ENCODE peak calls at places on chromosome 17, in seven cellular contexts. C, N, V, S, G, P and O are unnamed samples.

GRCh38 chr17:44865921-44866320 is 18.2 kb downstream of the HIGD1B start:
- DNase-seq in C (no peak), N (no peak), V (no peak), S (no peak), G (no peak), P (no peak), O (no peak)

GRCh38 chr17:8991514-8992285 is 26.2 kb upstream of the PIK3R5 start:
- DNase-seq in C (peak), N (peak), V (peak), S (peak), G (peak), P (peak), O (peak)

GRCh38 chr17:79845601-79845949 is 6.3 kb upstream of the CBX4 start:
- DNase-seq in C (no peak), N (no peak), V (no peak), S (no peak), G (no peak), P (peak), O (no peak)

GRCh38 chr17:41301204-41301790 is 1.4 kb downstream of the KRTAP29-1 start:
- DNase-seq in C (no peak), N (no peak), V (no peak), S (no peak), G (no peak), P (no peak), O (no peak)

GRCh38 chr17:5352681-5353289 is 66.7 kb downstream of the NUP88 start:
- DNase-seq in C (no peak), N (no peak), V (no peak), S (no peak), G (no peak), P (no peak), O (no peak)

GRCh38 chr17:42097691-42098661 is at the start of gene ZNF385C:
- DNase-seq in C (no peak), N (peak), V (no peak), S (no peak), G (peak), P (peak), O (no peak)

GRCh38 chr17:43434902-43435319 is 36.1 kb downstream of the ARL4D start:
- DNase-seq in C (no peak), N (no peak), V (no peak), S (no peak), G (no peak), P (no peak), O (no peak)

GRCh38 chr17:67421869-67422273 is 44.8 kb downstream of the PITPNC1 start:
- DNase-seq in C (peak), N (no peak), V (no peak), S (peak), G (no peak), P (peak), O (peak)

GRCh38 chr17:36124879-36125824 is 21.5 kb downstream of the CCL4 start:
- DNase-seq in C (no peak), N (peak), V (no peak), S (no peak), G (peak), P (no peak), O (peak)

GRCh38 chr17:68318103-68318991 is 27.1 kb downstream of the ARSG start:
- DNase-seq in C (peak), N (no peak), V (no peak), S (peak), G (no peak), P (peak), O (no peak)

GRCh38 chr17:14033166-14033565 is 36.1 kb upstream of the COX10 start:
- DNase-seq in C (no peak), N (no peak), V (no peak), S (no peak), G (no peak), P (no peak), O (no peak)

GRCh38 chr17:32928527-32929287 is 754 bp downstream of the TMEM98 start:
- DNase-seq in C (peak), N (no peak), V (no peak), S (peak), G (no peak), P (no peak), O (no peak)

GRCh38 chr17:75271955-75272847 is 1.2 kb upstream of the MIF4GD start:
- DNase-seq in C (peak), N (no peak), V (no peak), S (no peak), G (peak), P (no peak), O (no peak)

GRCh38 chr17:2089021-2089422 is 34.1 kb downstream of the HIC1 start:
- DNase-seq in C (peak), N (no peak), V (no peak), S (peak), G (no peak), P (peak), O (no peak)

GRCh38 chr17:74424117-74424516 is 7.8 kb upstream of the GPRC5C start:
- DNase-seq in C (no peak), N (no peak), V (no peak), S (no peak), G (no peak), P (no peak), O (no peak)

GRCh38 chr17:61583242-61583641 is 7.8 kb downstream of the NACA2 start:
- DNase-seq in C (peak), N (no peak), V (no peak), S (peak), G (no peak), P (peak), O (peak)

GRCh38 chr17:81810476-81810875 is 6.5 kb downstream of the GCGR start:
- DNase-seq in C (no peak), N (no peak), V (no peak), S (no peak), G (no peak), P (no peak), O (no peak)

GRCh38 chr17:78890111-78890897 is 12.7 kb downstream of the CEP295NL start:
- DNase-seq in C (no peak), N (no peak), V (no peak), S (no peak), G (no peak), P (peak), O (no peak)

GRCh38 chr17:50064253-50064991 is 8.5 kb downstream of the ITGA3 start:
- DNase-seq in C (peak), N (no peak), V (no peak), S (peak), G (no peak), P (peak), O (peak)

GRCh38 chr17:80264048-80264792 is 3.6 kb downstream of the RNF213 start:
- DNase-seq in C (no peak), N (no peak), V (no peak), S (no peak), G (no peak), P (no peak), O (no peak)

GRCh38 chr17:31548709-31549108 is 157.2 kb downstream of the RAB11FIP4 start:
- DNase-seq in C (no peak), N (no peak), V (no peak), S (no peak), G (no peak), P (no peak), O (no peak)

GRCh38 chr17:66691644-66692500 is 143.0 kb upstream of the CACNG5 start:
- DNase-seq in C (peak), N (no peak), V (no peak), S (peak), G (peak), P (no peak), O (no peak)

GRCh38 chr17:72254808-72255449 is 134.1 kb downstream of the SOX9 start:
- DNase-seq in C (peak), N (no peak), V (no peak), S (no peak), G (no peak), P (no peak), O (no peak)

GRCh38 chr17:40903129-40903847 is 18.2 kb upstream of the KRT20 start:
- DNase-seq in C (peak), N (no peak), V (no peak), S (peak), G (no peak), P (peak), O (no peak)

GRCh38 chr17:11548398-11548797 is 49.9 kb upstream of the DNAH9 start:
- DNase-seq in C (no peak), N (no peak), V (no peak), S (no peak), G (no peak), P (no peak), O (no peak)

GRCh38 chr17:54085934-54086333 is 263.2 kb downstream of the KIF2B start:
- DNase-seq in C (no peak), N (no peak), V (no peak), S (no peak), G (peak), P (no peak), O (peak)

GRCh38 chr17:10600551-10600950 is 51.1 kb upstream of the MYH2 start:
- DNase-seq in C (peak), N (no peak), V (no peak), S (no peak), G (no peak), P (peak), O (no peak)

GRCh38 chr17:74961657-74962360 is 10.8 kb downstream of the HID1 start:
- DNase-seq in C (peak), N (peak), V (peak), S (peak), G (peak), P (peak), O (peak)

GRCh38 chr17:66203274-66204015 is 11.5 kb upstream of the CEP112 start:
- DNase-seq in C (no peak), N (no peak), V (no peak), S (no peak), G (no peak), P (no peak), O (peak)

GRCh38 chr17:62919388-62919787 is 46.6 kb upstream of the TANC2 start:
- DNase-seq in C (peak), N (no peak), V (no peak), S (peak), G (no peak), P (no peak), O (no peak)

GRCh38 chr17:81519284-81520020 is 6.9 kb upstream of the ACTG1 start:
- DNase-seq in C (no peak), N (peak), V (no peak), S (no peak), G (peak), P (peak), O (peak)

GRCh38 chr17:50148226-50149098 is 2.0 kb downstream of the PPP1R9B start:
- DNase-seq in C (peak), N (no peak), V (no peak), S (peak), G (peak), P (peak), O (peak)

GRCh38 chr17:1882836-1883235 is 53.0 kb downstream of the RPA1 start:
- DNase-seq in C (peak), N (peak), V (peak), S (peak), G (peak), P (peak), O (peak)

GRCh38 chr17:31128241-31128640 is 33.5 kb downstream of the NF1 start:
- DNase-seq in C (no peak), N (no peak), V (no peak), S (no peak), G (no peak), P (no peak), O (no peak)

GRCh38 chr17:78534492-78535284 is 42.5 kb downstream of the DNAH17 start:
- DNase-seq in C (no peak), N (no peak), V (no peak), S (no peak), G (no peak), P (no peak), O (no peak)

GRCh38 chr17:33318241-33318640 is 25.1 kb upstream of the ASIC2 start:
- DNase-seq in C (no peak), N (no peak), V (no peak), S (no peak), G (no peak), P (no peak), O (no peak)

GRCh38 chr17:83202002-83203000 is 122.9 kb downstream of the METRNL start:
- DNase-seq in C (no peak), N (peak), V (no peak), S (no peak), G (no peak), P (no peak), O (no peak)

GRCh38 chr17:55265434-55266021 is 768 bp downstream of the HLF start:
- DNase-seq in C (no peak), N (peak), V (no peak), S (no peak), G (no peak), P (no peak), O (no peak)

GRCh38 chr17:7004398-7005253 is 7.8 kb upstream of the RNASEK start:
- DNase-seq in C (peak), N (peak), V (no peak), S (peak), G (no peak), P (peak), O (peak)
- H3K23ac ChIP-seq in C (no peak), N (no peak), V (no peak), S (no peak), G (no peak), P (no peak), O (no peak)

GRCh38 chr17:57818066-57818465 is 31.8 kb downstream of the MRPS23 start:
- DNase-seq in C (no peak), N (no peak), V (no peak), S (no peak), G (no peak), P (no peak), O (no peak)

GRCh38 chr17:57817299-57817698 is 32.5 kb downstream of the MRPS23 start:
- DNase-seq in C (no peak), N (no peak), V (no peak), S (no peak), G (no peak), P (no peak), O (no peak)

GRCh38 chr17:57819867-57820266 is 30.0 kb downstream of the MRPS23 start:
- DNase-seq in C (no peak), N (no peak), V (no peak), S (no peak), G (no peak), P (no peak), O (no peak)

GRCh38 chr17:57823469-57824401 is 26.1 kb downstream of the MRPS23 start:
- DNase-seq in C (peak), N (no peak), V (no peak), S (peak), G (no peak), P (no peak), O (no peak)

GRCh38 chr17:57819273-57819672 is 30.6 kb downstream of the MRPS23 start:
- DNase-seq in C (no peak), N (no peak), V (no peak), S (peak), G (no peak), P (no peak), O (no peak)
- H3K18ac ChIP-seq in C (no peak), N (no peak), V (no peak), S (no peak), G (no peak), P (no peak), O (no peak)

DNA sequence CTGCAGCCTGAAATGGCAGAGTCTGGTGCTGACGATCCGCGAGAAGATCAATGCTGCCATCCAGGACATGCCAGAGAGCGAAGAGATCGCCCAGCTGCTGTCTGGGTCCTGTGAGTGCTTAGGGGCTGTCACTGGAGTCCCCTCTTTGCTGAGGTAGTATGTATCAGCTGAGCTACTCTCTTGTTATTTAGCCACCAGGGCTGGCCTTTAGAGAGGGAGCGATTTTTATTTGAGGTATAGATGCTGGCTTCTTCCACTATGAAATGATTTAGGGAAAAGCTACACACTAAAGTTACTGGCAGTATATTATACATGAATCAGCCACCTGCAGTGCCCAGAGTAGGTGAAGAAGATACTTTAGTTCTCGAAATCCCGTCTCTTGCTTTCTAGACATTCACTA is 2.6 kb downstream of the CDK5RAP3 start:
- DNase-seq in C (no peak), N (no peak), V (no peak), S (no peak), G (no peak), P (no peak), O (no peak)
- H3K23ac ChIP-seq in C (no peak), N (no peak), V (no peak), S (no peak), G (no peak), P (no peak), O (no peak)

GRCh38 chr17:57485916-57486315 is 229.6 kb downstream of the MSI2 start:
- DNase-seq in C (no peak), N (no peak), V (no peak), S (no peak), G (no peak), P (no peak), O (no peak)
- H3K18ac ChIP-seq in C (peak), N (peak), V (no peak), S (peak), G (no peak), P (peak), O (no peak)

GRCh38 chr17:77164483-77165030 is 23.8 kb downstream of the SEC14L1 start:
- DNase-seq in C (peak), N (no peak), V (no peak), S (peak), G (no peak), P (no peak), O (no peak)
- H3K23ac ChIP-seq in C (no peak), N (no peak), V (no peak), S (no peak), G (no peak), P (no peak), O (no peak)

GRCh38 chr17:38569701-38570512 is 35.8 kb downstream of the SRCIN1 start:
- DNase-seq in C (no peak), N (no peak), V (no peak), S (no peak), G (no peak), P (no peak), O (no peak)

GRCh38 chr17:38574712-38575111 is 31.0 kb downstream of the SRCIN1 start:
- DNase-seq in C (no peak), N (no peak), V (no peak), S (no peak), G (no peak), P (no peak), O (no peak)

GRCh38 chr17:38572292-38572664 is 33.5 kb downstream of the SRCIN1 start:
- DNase-seq in C (no peak), N (no peak), V (no peak), S (no peak), G (no peak), P (no peak), O (no peak)

GRCh38 chr17:38571833-38572274 is 33.9 kb downstream of the SRCIN1 start:
- DNase-seq in C (no peak), N (no peak), V (no peak), S (no peak), G (peak), P (no peak), O (no peak)

GRCh38 chr17:38572665-38573365 is 32.9 kb downstream of the SRCIN1 start:
- DNase-seq in C (no peak), N (no peak), V (peak), S (no peak), G (peak), P (peak), O (peak)
- H3K18ac ChIP-seq in C (no peak), N (no peak), V (no peak), S (no peak), G (no peak), P (no peak), O (no peak)

DNA sequence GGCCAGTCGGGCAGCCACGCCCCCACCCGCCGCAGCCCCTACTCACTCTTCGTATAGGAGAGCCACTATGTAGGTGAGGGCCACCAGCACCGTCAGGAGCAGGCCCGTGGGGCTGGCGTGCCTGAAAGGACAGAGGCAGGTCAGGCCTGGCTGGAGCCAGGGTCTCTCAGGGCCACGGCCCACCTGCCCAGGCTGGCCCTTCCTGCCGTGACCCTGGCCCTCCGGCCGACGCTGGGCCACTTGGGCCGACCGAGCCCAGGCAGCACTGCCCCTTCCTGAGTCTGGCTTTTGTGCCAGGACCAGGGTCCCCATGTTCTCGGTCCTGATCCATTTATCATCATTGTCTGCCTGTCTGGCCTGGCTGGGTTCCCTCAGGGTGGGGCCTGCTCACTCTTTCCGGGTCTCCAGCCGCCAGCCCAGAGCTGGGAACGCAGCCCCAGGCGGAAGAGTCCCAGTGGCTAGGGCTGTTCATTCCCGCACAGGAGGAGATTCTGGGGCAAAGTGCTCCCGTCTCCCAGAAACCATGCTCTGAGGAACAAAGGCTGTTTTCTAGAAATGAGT is 10.1 kb upstream of the RASD1 start:
- DNase-seq in C (no peak), N (no peak), V (no peak), S (no peak), G (no peak), P (no peak), O (no peak)
- H3K23ac ChIP-seq in C (no peak), N (no peak), V (peak), S (no peak), G (no peak), P (no peak), O (no peak)

GRCh38 chr17:48804936-48805411 is 12.1 kb downstream of the TTLL6 start:
- DNase-seq in C (peak), N (peak), V (peak), S (peak), G (peak), P (peak), O (peak)

GRCh38 chr17:48800626-48801217 is 16.3 kb downstream of the TTLL6 start:
- DNase-seq in C (no peak), N (no peak), V (no peak), S (no peak), G (no peak), P (no peak), O (no peak)

GRCh38 chr17:48795444-48796162 is 21.4 kb downstream of the TTLL6 start:
- DNase-seq in C (peak), N (no peak), V (no peak), S (peak), G (no peak), P (peak), O (peak)

DNA sequence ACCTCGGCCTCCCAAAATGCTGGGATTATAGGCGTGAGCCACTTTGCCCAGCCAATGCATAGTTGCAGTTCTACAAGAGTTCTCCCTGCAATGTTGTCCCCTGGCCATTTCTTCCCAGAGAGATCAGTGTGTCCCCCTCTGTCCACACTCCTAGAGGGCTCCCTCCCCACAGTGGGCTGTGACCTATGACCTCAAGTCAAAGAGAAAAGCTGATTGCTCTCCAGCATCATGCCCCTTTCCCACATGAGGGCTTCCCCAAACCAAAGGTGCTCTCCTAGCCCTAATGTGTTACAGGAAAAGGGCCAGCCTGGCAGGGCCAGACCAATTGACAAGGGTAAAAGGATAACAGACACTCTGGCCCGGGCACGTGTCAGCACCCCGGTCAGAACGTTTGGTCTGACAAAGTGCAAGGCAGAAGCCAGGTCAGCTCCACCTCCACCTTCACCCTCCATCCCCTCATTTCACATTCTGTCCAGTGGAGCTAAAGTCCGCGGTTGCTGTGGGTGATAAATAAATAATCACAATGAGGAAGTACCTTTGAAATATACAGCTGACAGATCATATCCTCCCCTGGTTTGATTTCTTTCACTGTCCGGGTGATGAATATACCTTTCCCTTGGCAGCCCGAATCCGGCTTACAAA is 17.8 kb downstream of the TTLL6 start:
- DNase-seq in C (no peak), N (no peak), V (no peak), S (no peak), G (no peak), P (no peak), O (no peak)
- H3K18ac ChIP-seq in C (no peak), N (no peak), V (no peak), S (no peak), G (no peak), P (no peak), O (no peak)